ENCODE peak calls at places on chromosomes 6 and 20, in nine cellular contexts. T is endodermal cell, K is heart left ventricle, Q is NT2/D1, H is body of pancreas, P is GM23338, W is fibroblast of lung, X is ovary, B is transverse colon. C is an unnamed sample. For H3K4me1 and H3K36me3, the result is how much of the 10 kb centered on the place peaks cover.

GRCh38 chr6:100138346-100139022 is 144.5 kb upstream of the MCHR2 start:
- DNase-seq in T (no peak), K (no peak), Q (no peak), H (no peak), P (no peak), W (no peak), X (no peak), B (no peak), C (no peak)

GRCh38 chr6:139449611-139450000 is 75.2 kb upstream of the CITED2 start:
- DNase-seq in T (no peak), K (no peak), Q (no peak), H (no peak), P (peak), W (peak), X (no peak), B (no peak), C (no peak)

GRCh38 chr6:7107578-7108195 is at the start of gene RREB1:
- DNase-seq in T (peak), K (peak), Q (no peak), H (peak), P (peak), W (peak), X (peak), B (peak), C (peak)

GRCh38 chr6:31009731-31010130 is 543 bp upstream of the MUC22 start:
- DNase-seq in T (no peak), K (no peak), Q (no peak), H (no peak), P (no peak), W (no peak), X (no peak), B (no peak), C (no peak)

GRCh38 chr20:44491635-44492395 is 16.1 kb downstream of the TTPAL start:
- DNase-seq in T (peak), K (no peak), Q (no peak), H (no peak), P (no peak), W (peak), X (no peak), B (peak), C (no peak)

GRCh38 chr6:116405663-116406329 is 35.0 kb downstream of the DSE start:
- DNase-seq in T (no peak), K (no peak), Q (peak), H (no peak), P (peak), W (peak), X (no peak), B (no peak), C (no peak)

GRCh38 chr6:152270301-152270925 is 366.7 kb downstream of the SYNE1 start:
- DNase-seq in T (no peak), K (no peak), Q (no peak), H (no peak), P (no peak), W (peak), X (no peak), B (no peak), C (peak)

GRCh38 chr6:74942130-74942529 is 263.7 kb downstream of the COL12A1 start:
- DNase-seq in T (no peak), K (no peak), Q (no peak), H (no peak), P (no peak), W (no peak), X (no peak), B (no peak), C (no peak)

GRCh38 chr6:7058250-7058923 is 49.4 kb upstream of the RREB1 start:
- DNase-seq in T (no peak), K (no peak), Q (no peak), H (peak), P (no peak), W (peak), X (no peak), B (peak), C (no peak)

GRCh38 chr6:168695701-168696100 is 254.7 kb downstream of the SMOC2 start:
- DNase-seq in T (peak), K (no peak), Q (no peak), H (no peak), P (peak), W (no peak), X (no peak), B (no peak), C (no peak)

GRCh38 chr6:37698264-37699137 is 818 bp upstream of the MDGA1 start:
- DNase-seq in T (peak), K (peak), Q (no peak), H (peak), P (peak), W (peak), X (peak), B (peak), C (peak)

GRCh38 chr6:116166369-116166768 is 40.4 kb upstream of the COL10A1 start:
- DNase-seq in T (no peak), K (no peak), Q (no peak), H (no peak), P (no peak), W (no peak), X (no peak), B (no peak), C (no peak)

GRCh38 chr6:131754088-131754487 is 43.3 kb upstream of the CTAGE9 start:
- DNase-seq in T (no peak), K (no peak), Q (no peak), H (no peak), P (no peak), W (peak), X (no peak), B (no peak), C (no peak)

GRCh38 chr20:58228484-58229197 is at the start of gene ANKRD60:
- DNase-seq in T (peak), K (no peak), Q (no peak), H (no peak), P (peak), W (peak), X (peak), B (no peak), C (no peak)

GRCh38 chr6:14787274-14787673 is 458.6 kb upstream of the JARID2 start:
- DNase-seq in T (no peak), K (no peak), Q (no peak), H (no peak), P (no peak), W (no peak), X (no peak), B (no peak), C (no peak)

GRCh38 chr6:56259682-56260081 is 12.3 kb upstream of the COL21A1 start:
- DNase-seq in T (no peak), K (no peak), Q (no peak), H (peak), P (no peak), W (peak), X (no peak), B (no peak), C (no peak)

DNA sequence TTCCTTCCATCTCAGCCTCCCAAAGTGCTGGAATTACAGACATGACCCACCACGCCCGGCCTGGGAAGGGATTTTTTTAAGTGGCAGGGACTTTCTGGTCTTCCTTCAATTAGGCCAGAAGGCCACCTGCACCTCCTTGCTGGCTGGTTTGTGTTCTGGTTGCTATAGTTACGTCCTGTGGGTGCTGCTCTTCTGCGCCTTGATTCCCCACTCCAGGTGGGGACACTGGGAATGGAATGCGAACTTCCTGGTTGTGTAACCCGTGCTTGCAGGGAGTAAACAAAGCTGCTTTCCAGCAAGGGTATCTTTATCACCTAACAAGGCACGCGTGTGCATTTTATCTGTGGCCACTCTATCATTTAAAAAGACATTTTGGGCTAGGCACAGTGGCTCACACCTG is 117.7 kb downstream of the PLEKHG1 start:
- DNase-seq in T (no peak), K (no peak), Q (no peak), H (peak), P (peak), W (no peak), X (no peak), B (peak), C (peak)
- H3K4me1 ChIP-seq in T (under half), K (under half), Q (under half), H (under half), P (under half), W (under half), X (under half), B (under half), C (half or more)

GRCh38 chr6:12417191-12417590 is 127.0 kb downstream of the EDN1 start:
- DNase-seq in T (no peak), K (no peak), Q (no peak), H (no peak), P (no peak), W (no peak), X (no peak), B (no peak), C (no peak)
- H3K36me3 ChIP-seq in T (under half), K (under half), Q (under half), H (under half), P (under half), W (under half), X (under half), B (under half), C (under half)

DNA sequence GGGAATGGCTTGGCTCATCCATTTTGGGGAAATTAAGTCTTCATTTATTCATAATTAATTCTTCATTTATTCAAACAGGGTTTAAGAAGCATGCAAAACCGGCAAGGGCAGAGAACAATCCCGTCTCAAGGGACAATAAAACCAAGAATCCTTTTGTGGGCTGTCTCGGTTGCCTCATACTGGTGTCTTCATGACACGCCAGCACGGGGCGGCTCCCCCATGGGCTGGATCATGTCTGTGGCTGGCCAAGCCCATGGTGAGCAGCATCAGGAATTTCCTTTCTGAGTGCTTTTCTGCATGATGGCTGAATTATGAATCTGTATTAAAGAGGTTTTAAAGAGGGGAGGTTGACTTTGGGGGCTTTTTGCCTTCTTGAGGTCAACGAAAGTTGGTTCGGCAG is 38.3 kb upstream of the DUSP22 start:
- DNase-seq in T (no peak), K (no peak), Q (no peak), H (no peak), P (no peak), W (no peak), X (no peak), B (no peak), C (no peak)
- H3K4me1 ChIP-seq in T (under half), K (under half), Q (under half), H (under half), P (under half), W (under half), X (under half), B (under half), C (under half)

GRCh38 chr6:43956478-43956877 is 170.8 kb downstream of the MRPL14 start:
- DNase-seq in T (no peak), K (no peak), Q (no peak), H (no peak), P (no peak), W (no peak), X (no peak), B (no peak), C (no peak)
- H3K36me3 ChIP-seq in T (under half), K (under half), Q (under half), H (under half), P (under half), W (under half), X (under half), B (under half), C (under half)

GRCh38 chr20:50726955-50727791 is 4.2 kb upstream of the PARD6B start:
- DNase-seq in T (peak), K (no peak), Q (no peak), H (no peak), P (no peak), W (no peak), X (no peak), B (no peak), C (no peak)
- H3K4me1 ChIP-seq in T (under half), K (under half), Q (under half), H (half or more), P (under half), W (under half), X (under half), B (under half), C (under half)

GRCh38 chr20:38225240-38225899 is 35.2 kb downstream of the KIAA1755 start:
- DNase-seq in T (no peak), K (no peak), Q (no peak), H (no peak), P (no peak), W (no peak), X (no peak), B (no peak), C (no peak)
- H3K36me3 ChIP-seq in T (under half), K (under half), Q (under half), H (under half), P (under half), W (under half), X (under half), B (under half), C (under half)

GRCh38 chr20:46327557-46327956 is 19.3 kb upstream of the CDH22 start:
- DNase-seq in T (no peak), K (no peak), Q (no peak), H (no peak), P (no peak), W (no peak), X (no peak), B (no peak), C (no peak)

GRCh38 chr20:46324960-46325703 is 16.8 kb upstream of the CDH22 start:
- DNase-seq in T (peak), K (no peak), Q (peak), H (peak), P (peak), W (peak), X (no peak), B (no peak), C (peak)

GRCh38 chr20:46324379-46324778 is 16.1 kb upstream of the CDH22 start:
- DNase-seq in T (no peak), K (no peak), Q (no peak), H (no peak), P (no peak), W (no peak), X (no peak), B (no peak), C (no peak)

GRCh38 chr20:46325788-46326472 is 17.6 kb upstream of the CDH22 start:
- DNase-seq in T (no peak), K (no peak), Q (no peak), H (no peak), P (no peak), W (no peak), X (no peak), B (no peak), C (no peak)

GRCh38 chr20:46323557-46323956 is 15.3 kb upstream of the CDH22 start:
- DNase-seq in T (no peak), K (no peak), Q (no peak), H (no peak), P (no peak), W (no peak), X (no peak), B (no peak), C (no peak)
- H3K4me1 ChIP-seq in T (under half), K (under half), Q (under half), H (under half), P (under half), W (under half), X (under half), B (under half), C (under half)

GRCh38 chr6:127266178-127266891 is at the start of gene RNF146:
- DNase-seq in T (no peak), K (peak), Q (peak), H (peak), P (peak), W (peak), X (peak), B (peak), C (peak)
- H3K36me3 ChIP-seq in T (under half), K (under half), Q (under half), H (under half), P (under half), W (under half), X (under half), B (under half), C (under half)